ENCODE peak calls at places on chromosomes 12 and 14, in six cellular contexts. Z is H9, U is astrocyte of the spinal cord, H is stomach, L is sigmoid colon, T is progenitor cell of endocrine pancreas. J is an unnamed sample.

GRCh38 chr12:92036771-92037453 is 108.7 kb downstream of the BTG1 start:
- DNase-seq in U (peak), T (no peak), H (no peak), L (no peak), Z (no peak), J (no peak)

GRCh38 chr14:89425931-89426330 is 8.9 kb upstream of the FOXN3 start:
- DNase-seq in H (no peak), L (peak), Z (no peak), U (peak), T (no peak), J (peak)

GRCh38 chr12:18970603-18971002 is 158.9 kb upstream of the PLEKHA5 start:
- DNase-seq in H (no peak), U (no peak), Z (peak), T (no peak), L (no peak), J (no peak)

GRCh38 chr14:99968931-99969330 is 96.3 kb upstream of the EVL start:
- DNase-seq in L (no peak), Z (no peak), H (no peak), T (no peak), U (no peak), J (no peak)

GRCh38 chr12:105214670-105215375 is 21.2 kb downstream of the APPL2 start:
- DNase-seq in T (no peak), U (no peak), H (peak), Z (no peak), L (no peak), J (no peak)

GRCh38 chr14:53304726-53305381 is 151.7 kb upstream of the DDHD1 start:
- DNase-seq in U (peak), T (no peak), H (no peak), L (peak), Z (no peak), J (no peak)

GRCh38 chr14:32468955-32469354 is 139.9 kb downstream of the AKAP6 start:
- DNase-seq in U (peak), T (no peak), L (no peak), Z (no peak), H (no peak), J (no peak)

GRCh38 chr12:89450922-89451321 is 73.7 kb downstream of the GALNT4 start:
- DNase-seq in H (no peak), L (no peak), T (no peak), Z (no peak), U (peak), J (no peak)

GRCh38 chr12:3673960-3674708 is 78.8 kb downstream of the CRACR2A start:
- DNase-seq in Z (no peak), U (no peak), L (no peak), H (no peak), T (no peak), J (no peak)

GRCh38 chr14:26897186-26897585 is 299.4 kb upstream of the NOVA1 start:
- DNase-seq in H (no peak), L (no peak), Z (no peak), U (no peak), T (no peak), J (no peak)

GRCh38 chr12:117439531-117440001 is 78.1 kb upstream of the NOS1 start:
- DNase-seq in L (no peak), H (no peak), Z (peak), T (no peak), U (no peak), J (no peak)

GRCh38 chr14:101595887-101596721 is 34.8 kb downstream of the DIO3 start:
- DNase-seq in T (no peak), Z (no peak), U (no peak), H (peak), L (no peak), J (peak)

GRCh38 chr12:14367097-14367661 is 1.7 kb downstream of the ATF7IP start:
- DNase-seq in H (no peak), Z (no peak), L (no peak), U (peak), T (no peak), J (no peak)

GRCh38 chr12:118136559-118137003 is 657 bp downstream of the PEBP1 start:
- DNase-seq in T (peak), U (peak), L (peak), Z (peak), H (peak), J (peak)

GRCh38 chr12:42119085-42119633 is 25.5 kb downstream of the GXYLT1 start:
- DNase-seq in T (no peak), L (no peak), Z (no peak), U (peak), H (no peak), J (no peak)

GRCh38 chr12:20423557-20423956 is 55.2 kb downstream of the PDE3A start:
- DNase-seq in T (no peak), Z (peak), H (no peak), U (no peak), L (no peak), J (no peak)

GRCh38 chr14:79842270-79842669 is 369.0 kb downstream of the DIO2 start:
- DNase-seq in Z (no peak), H (no peak), T (no peak), U (peak), L (peak), J (no peak)

GRCh38 chr12:108565976-108566375 is 3.6 kb downstream of the ISCU start:
- DNase-seq in H (peak), Z (no peak), T (no peak), L (peak), U (peak), J (peak)

GRCh38 chr12:120234643-120235368 is 30.7 kb downstream of the PXN start:
- DNase-seq in Z (peak), U (peak), H (peak), L (peak), T (no peak), J (no peak)

GRCh38 chr12:19799886-19800602 is 360.8 kb downstream of the AEBP2 start:
- DNase-seq in T (no peak), H (no peak), Z (no peak), U (peak), L (no peak), J (no peak)

GRCh38 chr14:81471062-81471461 is 62.6 kb downstream of the SEL1L start:
- DNase-seq in U (no peak), Z (no peak), T (no peak), L (no peak), H (no peak), J (peak)

GRCh38 chr12:90174198-90174510 is 465.5 kb upstream of the ATP2B1 start:
- DNase-seq in Z (no peak), T (no peak), U (peak), H (no peak), L (no peak), J (peak)

GRCh38 chr12:89352492-89353187 is at the start of gene DUSP6:
- DNase-seq in L (peak), T (peak), U (peak), Z (peak), H (peak), J (peak)

GRCh38 chr12:86838709-86839108 is 582.5 kb upstream of the MGAT4C start:
- DNase-seq in T (no peak), Z (peak), H (no peak), U (peak), L (no peak), J (no peak)

GRCh38 chr14:104437703-104438102 is 141.9 kb upstream of the C14orf180 start:
- DNase-seq in Z (no peak), H (no peak), L (no peak), T (no peak), U (no peak), J (no peak)

GRCh38 chr14:35287481-35288013 is 4.6 kb upstream of the PSMA6 start:
- DNase-seq in H (peak), U (no peak), T (no peak), Z (no peak), L (no peak), J (peak)

GRCh38 chr12:53992377-53992776 is 7.4 kb downstream of the HOXC10 start:
- DNase-seq in L (no peak), T (no peak), H (no peak), Z (no peak), U (no peak), J (no peak)

GRCh38 chr12:53989227-53990113 is 4.5 kb downstream of the HOXC10 start:
- DNase-seq in U (peak), T (no peak), H (no peak), Z (no peak), L (no peak), J (peak)

GRCh38 chr12:53991077-53991460 is 6.1 kb downstream of the HOXC10 start:
- DNase-seq in U (no peak), T (no peak), Z (no peak), L (no peak), H (no peak), J (no peak)

GRCh38 chr12:53988519-53989226 is 3.7 kb downstream of the HOXC10 start:
- DNase-seq in Z (no peak), L (no peak), U (no peak), H (no peak), T (no peak), J (no peak)

DNA sequence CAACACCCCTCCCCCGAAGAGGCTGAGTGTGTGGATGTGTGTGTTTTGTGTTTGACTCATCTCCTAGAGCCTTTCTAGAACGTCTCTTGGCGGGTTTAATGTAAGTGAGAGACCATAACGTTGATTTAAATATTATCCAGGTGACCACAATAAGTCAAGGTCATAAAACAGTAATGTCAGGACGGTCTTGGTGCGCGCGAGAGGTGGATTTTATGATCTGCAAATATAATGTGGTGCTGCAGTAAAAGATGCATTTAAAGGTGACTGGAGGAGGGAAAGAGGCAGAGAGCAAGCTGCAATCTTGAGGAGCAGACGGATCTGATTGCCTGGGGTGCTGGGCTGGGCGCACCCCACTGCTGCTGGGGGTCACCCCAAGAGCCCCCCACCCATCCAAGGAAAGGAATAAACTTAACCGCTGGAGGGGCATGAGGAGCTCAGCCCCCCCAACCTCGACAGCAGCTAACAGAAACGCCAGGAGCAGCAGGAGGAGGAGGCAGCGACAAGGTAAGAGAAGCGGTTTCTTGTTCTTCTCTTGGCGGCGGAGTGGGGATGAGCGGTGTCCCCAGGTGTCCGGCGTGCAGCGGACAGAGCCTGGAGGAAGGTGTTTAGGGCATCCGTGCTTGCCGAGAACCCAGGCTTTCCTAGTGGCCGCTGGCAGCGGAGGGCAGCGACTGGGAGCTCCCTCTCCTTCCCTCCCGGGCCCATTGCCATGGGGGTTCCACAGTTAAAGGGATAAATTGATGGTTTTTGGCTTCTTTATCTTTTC is 5.5 kb downstream of the HOXC10 start:
- DNase-seq in Z (no peak), H (no peak), U (no peak), T (no peak), L (no peak), J (no peak)
- TF ChIP-seq CTCF in Z (no peak), H (no peak), U (no peak), T (no peak), L (no peak), J (no peak)

DNA sequence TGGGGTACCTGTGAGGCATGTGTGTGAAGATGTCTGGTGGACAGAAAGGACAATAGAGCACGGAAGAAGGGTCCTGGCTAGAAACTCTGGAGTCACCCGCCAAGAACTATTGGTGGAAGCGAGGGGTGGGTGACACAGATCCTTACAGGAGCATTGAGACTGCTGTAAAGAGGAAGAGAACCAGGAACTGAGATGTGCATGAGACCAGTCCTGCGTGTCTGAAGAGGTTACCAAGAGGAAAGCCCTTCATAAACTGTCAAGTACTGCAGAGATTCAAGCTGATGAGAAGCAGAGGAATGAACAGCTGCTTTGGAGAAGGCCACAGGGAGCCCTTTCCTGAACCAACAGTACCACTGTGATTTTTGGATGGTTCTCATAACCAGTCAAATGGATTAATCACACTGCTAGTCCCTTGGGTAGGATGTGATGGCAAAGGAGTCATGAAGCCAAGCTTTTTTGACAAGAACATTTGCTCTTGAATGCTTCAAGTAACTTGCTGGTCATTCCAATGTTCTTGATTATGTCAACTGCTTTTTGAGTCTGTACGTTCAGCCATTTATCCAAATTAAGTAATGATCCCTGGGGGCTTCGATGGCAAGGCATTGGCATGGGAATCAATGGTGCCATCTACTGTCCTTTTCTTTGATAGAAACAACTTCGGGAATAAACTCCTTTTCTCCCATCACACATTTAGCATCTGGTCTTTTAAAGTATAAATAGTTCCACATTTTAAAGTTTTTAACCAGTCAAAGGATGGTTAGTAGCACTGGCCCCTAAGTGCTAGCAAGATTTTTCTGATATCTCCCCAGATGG is 42.9 kb downstream of the GPR135 start:
- DNase-seq in L (no peak), U (no peak), T (no peak), H (no peak), Z (no peak), J (no peak)
- TF ChIP-seq CTCF in L (no peak), U (peak), T (no peak), H (no peak), Z (peak), J (no peak)

GRCh38 chr14:61557854-61558253 is 137.5 kb upstream of the HIF1A start:
- DNase-seq in Z (no peak), L (no peak), H (no peak), U (no peak), T (no peak), J (no peak)

GRCh38 chr14:61560323-61560722 is 135.0 kb upstream of the HIF1A start:
- DNase-seq in T (no peak), U (no peak), Z (no peak), L (no peak), H (no peak), J (no peak)

GRCh38 chr14:61561144-61561543 is 134.2 kb upstream of the HIF1A start:
- DNase-seq in U (no peak), T (no peak), H (no peak), Z (no peak), L (no peak), J (no peak)

GRCh38 chr14:61558271-61558670 is 137.0 kb upstream of the HIF1A start:
- DNase-seq in L (no peak), T (no peak), U (peak), Z (no peak), H (no peak), J (no peak)

GRCh38 chr14:61559641-61560201 is 135.6 kb upstream of the HIF1A start:
- DNase-seq in H (no peak), Z (peak), U (no peak), L (no peak), T (no peak), J (no peak)
- TF ChIP-seq CTCF in H (no peak), Z (no peak), U (no peak), L (no peak), T (no peak), J (no peak)

GRCh38 chr12:76957306-76957705 is 78.5 kb upstream of the CSRP2 start:
- DNase-seq in L (no peak), T (no peak), H (no peak), Z (no peak), U (no peak), J (no peak)

GRCh38 chr12:76948895-76949294 is 70.1 kb upstream of the CSRP2 start:
- DNase-seq in Z (no peak), U (no peak), T (no peak), H (no peak), L (no peak), J (no peak)

GRCh38 chr12:76947270-76947669 is 68.5 kb upstream of the CSRP2 start:
- DNase-seq in H (no peak), Z (no peak), L (no peak), U (no peak), T (no peak), J (no peak)

DNA sequence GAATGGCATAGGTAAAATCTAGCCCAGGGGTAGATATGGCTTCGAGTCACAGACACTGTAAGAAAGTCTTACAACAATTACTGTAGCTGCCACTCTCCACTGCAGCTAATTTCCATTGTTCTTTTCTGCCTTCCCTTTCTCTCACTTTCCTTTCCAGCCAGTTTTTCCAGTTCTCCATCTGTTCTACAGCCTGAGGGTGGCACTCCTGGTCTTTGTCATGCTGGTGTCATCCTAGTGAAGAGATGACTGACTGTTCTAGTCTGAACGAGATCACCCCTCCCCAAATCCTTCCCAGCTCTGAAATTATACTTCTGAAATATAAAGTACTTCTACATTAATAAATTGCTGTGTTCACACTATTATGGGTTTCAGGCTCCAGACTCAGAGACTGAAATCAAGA is 74.2 kb upstream of the CSRP2 start:
- DNase-seq in H (no peak), U (no peak), T (no peak), L (no peak), Z (peak), J (no peak)
- TF ChIP-seq CTCF in H (no peak), U (no peak), T (no peak), L (no peak), Z (peak), J (no peak)

GRCh38 chr14:58133739-58134138 is 18.3 kb downstream of the ARMH4 start:
- DNase-seq in H (no peak), T (no peak), U (peak), L (no peak), Z (no peak), J (no peak)

GRCh38 chr14:58129208-58129607 is 22.8 kb downstream of the ARMH4 start:
- DNase-seq in T (no peak), H (no peak), L (no peak), U (no peak), Z (no peak), J (no peak)

GRCh38 chr14:58130121-58130782 is 21.8 kb downstream of the ARMH4 start:
- DNase-seq in L (no peak), T (no peak), U (no peak), H (no peak), Z (no peak), J (no peak)

GRCh38 chr14:58128416-58128815 is 23.6 kb downstream of the ARMH4 start:
- DNase-seq in H (no peak), L (no peak), Z (no peak), T (no peak), U (no peak), J (no peak)

DNA sequence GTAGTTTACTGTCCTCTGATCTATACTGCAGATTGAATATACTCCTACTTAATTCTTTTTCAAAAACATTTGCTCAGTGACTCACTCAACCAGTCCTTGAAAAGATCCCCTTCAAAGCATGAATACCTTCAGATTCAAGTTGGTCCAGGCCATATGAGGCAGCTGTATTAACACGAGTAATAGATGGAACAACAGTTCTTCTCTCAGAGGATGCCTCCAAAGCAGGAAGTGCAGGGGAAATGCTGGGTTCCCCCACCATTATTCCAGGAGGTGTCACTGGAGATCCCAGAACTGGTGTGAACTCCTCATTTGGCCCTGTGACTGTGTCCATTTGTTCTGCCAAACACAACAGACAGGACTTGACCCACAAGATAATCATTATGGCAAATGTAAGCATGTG is 20.6 kb downstream of the ARMH4 start:
- DNase-seq in H (no peak), L (no peak), Z (no peak), U (peak), T (no peak), J (no peak)
- TF ChIP-seq CTCF in H (no peak), L (no peak), Z (peak), U (no peak), T (no peak), J (no peak)

GRCh38 chr12:67943295-67943892 is 45.9 kb upstream of the IFNG-AS1 start:
- DNase-seq in T (no peak), Z (no peak), U (peak), L (peak), H (peak), J (peak)

GRCh38 chr12:67939611-67940010 is 49.6 kb upstream of the IFNG-AS1 start:
- DNase-seq in T (no peak), H (no peak), U (no peak), L (no peak), Z (no peak), J (no peak)

GRCh38 chr12:67942704-67943103 is 46.5 kb upstream of the IFNG-AS1 start:
- DNase-seq in U (no peak), H (no peak), Z (no peak), L (no peak), T (no peak), J (no peak)

GRCh38 chr12:67940780-67941243 is 48.4 kb upstream of the IFNG-AS1 start:
- DNase-seq in T (no peak), H (peak), L (no peak), Z (no peak), U (peak), J (no peak)

GRCh38 chr12:67937822-67938221 is 51.4 kb upstream of the IFNG-AS1 start:
- DNase-seq in Z (no peak), L (no peak), U (no peak), H (no peak), T (no peak), J (no peak)
- TF ChIP-seq CTCF in Z (no peak), L (no peak), U (no peak), H (no peak), T (no peak), J (no peak)

GRCh38 chr14:52043690-52044089 is 25.2 kb downstream of the NID2 start:
- DNase-seq in Z (peak), U (no peak), T (peak), L (no peak), H (peak), J (peak)
- TF ChIP-seq CTCF in Z (peak), U (peak), T (peak), L (peak), H (peak), J (peak)

GRCh38 chr12:110704750-110705149 is 15.8 kb upstream of the HVCN1 start:
- DNase-seq in U (no peak), L (no peak), H (peak), Z (peak), T (peak), J (peak)
- TF ChIP-seq CTCF in U (peak), L (no peak), H (no peak), Z (peak), T (peak), J (no peak)

J was measured in activated CD8-positive, alpha-beta T cell treated with anti-CD3 and anti-CD28 coated beads for 36 hours.